ENCODE peak calls at places on chromosomes 4 and X, in nine cellular contexts. B is T47D; W is fibroblast of the aortic adventitia; E is activated T-cell treated with anti-CD3 and anti-CD28 coated beads for 24 hours; C is sigmoid colon; Z is NCI-H526 treated with DMSO at 0.1 percent for 48 hours; M is T-cell; I is stimulated activated CD8-positive, alpha-beta memory T cell treated with anti-CD3 and anti-CD28 coated beads, Interleukin-2, amount 100 ng/mL, for 48 hours; Q is Ammon's horn. T is an unnamed sample.

GRCh38 chr4:19030536-19030935 is 1009.0 kb upstream of the LCORL start:
- DNase-seq in Q (no peak), M (no peak), B (no peak), I (no peak), C (no peak), E (no peak), W (no peak), Z (no peak), T (no peak)

GRCh38 chr4:22021116-22021515 is 72.5 kb upstream of the KCNIP4 start:
- DNase-seq in M (no peak), C (no peak), I (no peak), Q (no peak), Z (no peak), B (no peak), E (no peak), W (peak), T (no peak)

GRCh38 chrX:134206221-134206620 is 30.8 kb upstream of the CCDC160 start:
- DNase-seq in Q (no peak), C (no peak), E (no peak), M (no peak), W (no peak), B (no peak), I (no peak), Z (no peak), T (no peak)

GRCh38 chr4:107870916-107871786 is 46.4 kb downstream of the SGMS2 start:
- DNase-seq in C (no peak), W (peak), E (no peak), Q (no peak), B (no peak), Z (no peak), M (no peak), I (no peak), T (no peak)

GRCh38 chrX:128728943-128729342 is 676.7 kb upstream of the ACTRT1 start:
- DNase-seq in C (no peak), B (no peak), M (no peak), I (no peak), W (no peak), Z (no peak), E (no peak), Q (no peak), T (no peak)

GRCh38 chrX:131067846-131068745 is 9.9 kb downstream of the ARHGAP36 start:
- DNase-seq in C (no peak), W (no peak), B (no peak), Q (no peak), Z (no peak), E (no peak), I (no peak), M (no peak), T (no peak)

GRCh38 chrX:152958047-152958446 is 35.9 kb downstream of the PNMA5 start:
- DNase-seq in M (no peak), W (no peak), E (no peak), Q (peak), I (no peak), C (no peak), B (no peak), Z (no peak), T (no peak)

GRCh38 chr4:73573794-73574528 is 46.3 kb downstream of the RASSF6 start:
- DNase-seq in M (no peak), I (no peak), Z (peak), W (peak), B (peak), C (peak), E (no peak), Q (peak), T (peak)

GRCh38 chrX:49754238-49754857 is 58.6 kb upstream of the PAGE1 start:
- DNase-seq in M (peak), C (peak), Z (no peak), B (peak), E (peak), Q (peak), I (peak), W (peak), T (no peak)

GRCh38 chr4:3168029-3168428 is 80.9 kb upstream of the MSANTD1 start:
- DNase-seq in M (no peak), I (no peak), C (no peak), Q (no peak), Z (no peak), W (peak), E (no peak), B (no peak), T (no peak)

GRCh38 chrX:95427389-95427788 is 1257.3 kb upstream of the DIAPH2 start:
- DNase-seq in E (no peak), Q (no peak), W (peak), C (no peak), Z (no peak), B (no peak), M (no peak), I (no peak), T (no peak)

GRCh38 chr4:80202784-80203553 is 5.7 kb downstream of the PRDM8 start:
- DNase-seq in I (peak), Z (no peak), M (peak), E (no peak), Q (no peak), C (peak), W (no peak), B (no peak), T (no peak)

GRCh38 chrX:10156199-10157031 is at the start of gene CLCN4:
- DNase-seq in Q (peak), B (peak), Z (peak), I (no peak), M (no peak), W (peak), E (no peak), C (peak), T (peak)

GRCh38 chr4:4564522-4564921 is 22.7 kb upstream of the STX18 start:
- DNase-seq in C (no peak), B (no peak), M (no peak), Z (no peak), W (peak), I (no peak), E (no peak), Q (no peak), T (no peak)

GRCh38 chr4:54547299-54548097 is 110.3 kb upstream of the KIT start:
- DNase-seq in B (no peak), I (no peak), C (no peak), E (no peak), Z (peak), Q (no peak), W (no peak), M (no peak), T (no peak)

GRCh38 chr4:70721747-70722146 is at the start of gene RUFY3:
- DNase-seq in B (no peak), Z (peak), I (no peak), M (no peak), E (no peak), C (peak), W (peak), Q (peak), T (peak)

GRCh38 chrX:47380268-47380667 is 9.9 kb downstream of the ZNF157 start:
- DNase-seq in Q (peak), E (peak), Z (no peak), B (no peak), W (no peak), I (peak), C (no peak), M (peak), T (no peak)

GRCh38 chr4:176499518-176499917 is 179.8 kb downstream of the SPCS3 start:
- DNase-seq in M (no peak), W (peak), E (no peak), Z (no peak), I (no peak), C (no peak), B (no peak), Q (no peak), T (no peak)

GRCh38 chrX:135505356-135505755 is 15.1 kb upstream of the INTS6L start:
- DNase-seq in Q (no peak), I (no peak), Z (no peak), C (no peak), M (no peak), W (peak), B (no peak), E (no peak), T (no peak)

GRCh38 chr4:51830146-51830545 is 12.8 kb upstream of the DCUN1D4 start:
- DNase-seq in C (no peak), E (no peak), M (no peak), Q (no peak), Z (no peak), W (no peak), B (no peak), I (no peak), T (no peak)

GRCh38 chr4:169229571-169230028 is 41.2 kb downstream of the SH3RF1 start:
- DNase-seq in Q (no peak), C (no peak), M (no peak), I (no peak), B (no peak), Z (no peak), E (no peak), W (peak), T (no peak)

GRCh38 chr4:56863441-56864129 is 42.1 kb upstream of the SPINK2 start:
- DNase-seq in Q (no peak), C (no peak), I (peak), Z (no peak), B (no peak), M (no peak), E (no peak), W (no peak), T (no peak)

GRCh38 chr4:109395694-109396093 is 37.9 kb upstream of the SEC24B start:
- DNase-seq in E (no peak), B (no peak), C (no peak), I (no peak), Q (no peak), Z (no peak), M (no peak), W (no peak), T (no peak)

GRCh38 chr4:55661398-55662056 is 25.4 kb upstream of the NMU start:
- DNase-seq in W (no peak), B (no peak), E (no peak), Q (no peak), Z (no peak), M (no peak), C (no peak), I (no peak), T (no peak)

GRCh38 chr4:19063662-19064061 is 1042.1 kb upstream of the LCORL start:
- DNase-seq in B (no peak), W (no peak), E (no peak), I (no peak), Z (no peak), C (no peak), Q (no peak), M (no peak), T (no peak)

GRCh38 chr4:112361181-112361791 is 64.1 kb downstream of the ALPK1 start:
- DNase-seq in E (no peak), C (no peak), B (no peak), Q (no peak), W (peak), M (no peak), Z (no peak), I (no peak), T (no peak)